ENCODE peak calls at places on chromosomes 6 and 20, in seven cellular contexts. B is SK-N-SH, F is HepG2, U is fibroblast of lung, D is endothelial cell of umbilical vein, J is H1, X is GM23248. E is an unnamed sample.

GRCh38 chr6:26422329-26422728 is 18.0 kb upstream of the BTN3A3 start:
- DNase-seq in F (no peak), J (no peak), B (no peak), D (no peak), U (no peak), X (no peak), E (no peak)

GRCh38 chr6:111663692-111664564 is 58.2 kb upstream of the TRAF3IP2 start:
- DNase-seq in X (peak; percentile 81), J (peak; percentile 44), F (no peak), D (peak; percentile 38), B (peak; percentile 36), U (peak; percentile 61), E (peak; percentile 66)

GRCh38 chr20:26276811-26277210 is 580.2 kb upstream of the ZNF337 start:
- DNase-seq in F (no peak), D (no peak), J (no peak), U (peak; percentile 30), X (peak; percentile 43), B (peak; percentile 50), E (no peak)

GRCh38 chr6:43455034-43455747 is at the start of gene DLK2:
- DNase-seq in X (peak; percentile 33), D (no peak), U (no peak), J (no peak), B (peak; percentile 86), F (no peak), E (no peak)

GRCh38 chr6:7058250-7058923 is 49.4 kb upstream of the RREB1 start:
- DNase-seq in X (peak; percentile 95), J (no peak), B (no peak), D (no peak), F (peak; percentile 77), U (peak; percentile 99), E (no peak)

GRCh38 chr6:27592107-27592480 is 119.2 kb upstream of the ZNF184 start:
- DNase-seq in U (no peak), D (peak; percentile 24), F (no peak), X (no peak), B (no peak), J (no peak), E (no peak)

GRCh38 chr6:27505209-27506027 is 32.5 kb upstream of the ZNF184 start:
- DNase-seq in J (peak; percentile 78), X (peak; percentile 46), B (no peak), D (peak; percentile 37), F (peak; percentile 86), U (peak; percentile 75), E (peak; percentile 27)

GRCh38 chr20:16752901-16753300 is 4.7 kb downstream of the OTOR start:
- DNase-seq in B (no peak), U (no peak), D (no peak), F (no peak), J (no peak), X (no peak), E (no peak)

GRCh38 chr6:44224154-44224977 is 971 bp downstream of the SLC29A1 start:
- DNase-seq in F (no peak), J (no peak), X (peak; percentile 63), D (peak; percentile 51), U (peak; percentile 15), B (peak; percentile 66), E (no peak)

GRCh38 chr20:14991023-14991422 is 653.6 kb upstream of the FLRT3 start:
- DNase-seq in U (no peak), D (no peak), B (no peak), X (peak; percentile 47), F (peak; percentile 91), J (no peak), E (no peak)

GRCh38 chr6:154370545-154370944 is 13.9 kb upstream of the IPCEF1 start:
- DNase-seq in U (peak; percentile 53), D (peak; percentile 59), B (peak; percentile 52), X (peak; percentile 57), F (peak; percentile 25), J (no peak), E (no peak)

GRCh38 chr6:52352239-52353008 is 9.5 kb upstream of the PAQR8 start:
- DNase-seq in U (peak; percentile 94), D (peak; percentile 85), X (peak; percentile 91), J (no peak), F (peak; percentile 98), B (no peak), E (no peak)

GRCh38 chr20:9978395-9979004 is 56.3 kb upstream of the ANKEF1 start:
- DNase-seq in D (peak; percentile 87), B (peak; percentile 66), U (peak; percentile 86), F (peak; percentile 82), X (peak; percentile 89), J (no peak), E (peak; percentile 47)

GRCh38 chr6:41779793-41780622 is at the start of gene FRS3:
- DNase-seq in F (peak; percentile 95), X (peak; percentile 91), J (peak; percentile 95), D (peak; percentile 95), U (peak; percentile 84), B (peak; percentile 99), E (peak; percentile 99)

GRCh38 chr6:41775293-41775882 is 4.3 kb downstream of the FRS3 start:
- DNase-seq in B (no peak), J (no peak), U (no peak), D (no peak), F (no peak), X (no peak), E (no peak)

GRCh38 chr6:41779336-41779735 is 364 bp downstream of the FRS3 start:
- DNase-seq in F (no peak), J (no peak), U (no peak), X (peak; percentile 11), D (peak; percentile 17), B (no peak), E (no peak)

GRCh38 chr6:41778895-41779294 is 805 bp downstream of the FRS3 start:
- DNase-seq in F (no peak), B (no peak), X (no peak), D (no peak), U (no peak), J (no peak), E (no peak)

DNA sequence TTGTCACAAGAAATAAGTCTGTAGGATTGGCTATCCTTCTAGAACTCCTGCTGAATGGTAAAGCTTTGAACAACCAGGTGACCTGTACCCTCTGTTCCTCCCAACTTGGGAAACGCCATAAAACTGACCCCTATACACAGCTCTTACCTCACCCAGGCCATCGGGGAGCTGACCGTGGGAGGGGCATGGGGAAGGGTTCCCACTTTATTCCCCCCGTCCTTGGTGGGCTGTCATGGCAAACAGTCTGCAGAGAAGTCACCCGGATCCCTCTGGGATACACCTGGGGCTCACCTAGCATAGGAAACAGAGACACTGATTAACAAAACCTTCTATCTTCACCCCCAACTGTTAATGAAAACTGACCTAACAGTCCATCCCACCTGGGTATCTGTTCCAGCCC is 1.8 kb downstream of the FRS3 start:
- DNase-seq in U (no peak), B (no peak), D (no peak), X (no peak), F (no peak), J (no peak), E (no peak)
- H3K9ac ChIP-seq in U (no peak overlapping the region), B (peak overlapping the region; percentile 72), D (no peak overlapping the region), X (no peak overlapping the region), F (no peak overlapping the region), J (no peak overlapping the region), E (no peak overlapping the region)

GRCh38 chr20:40991181-40991889 is 37.3 kb upstream of the TOP1 start:
- DNase-seq in B (no peak), U (no peak), X (no peak), D (peak; percentile 74), F (no peak), J (no peak), E (no peak)

GRCh38 chr20:40986774-40987173 is 41.8 kb upstream of the TOP1 start:
- DNase-seq in B (no peak), F (no peak), X (no peak), J (no peak), D (no peak), U (no peak), E (no peak)

GRCh38 chr20:40992349-40993113 is 36.1 kb upstream of the TOP1 start:
- DNase-seq in F (no peak), B (no peak), J (no peak), U (no peak), X (no peak), D (no peak), E (no peak)

GRCh38 chr20:40993794-40994540 is 34.7 kb upstream of the TOP1 start:
- DNase-seq in B (no peak), F (no peak), D (no peak), J (no peak), U (no peak), X (peak; percentile 36), E (no peak)

DNA sequence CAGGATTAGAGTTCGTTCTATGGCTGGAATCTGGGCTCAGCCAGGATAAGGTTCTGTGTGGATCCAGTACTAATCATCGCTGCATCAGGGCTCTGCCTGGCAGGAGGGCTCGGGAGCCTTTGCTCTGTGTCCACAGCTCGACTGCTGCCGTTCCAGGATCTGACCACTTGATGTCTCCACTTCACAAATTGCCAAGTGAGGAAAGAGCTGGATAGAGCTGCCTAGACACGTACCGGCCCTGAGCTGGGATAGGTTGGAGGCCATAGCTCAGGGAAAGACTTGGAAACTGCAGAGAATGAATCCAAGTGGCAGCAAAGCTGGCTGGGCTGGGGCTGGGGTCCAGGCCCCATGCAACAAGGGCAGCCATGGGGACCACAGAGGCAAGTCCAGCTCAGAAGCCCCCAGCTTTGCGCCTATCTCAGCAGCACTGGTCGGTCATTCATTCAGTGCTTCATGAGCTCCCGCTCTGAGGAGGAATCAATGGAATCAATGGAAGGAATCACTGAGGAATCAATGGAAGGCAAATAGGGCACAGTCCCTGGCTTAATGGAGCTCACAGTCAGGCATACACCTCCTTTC is 38.0 kb upstream of the TOP1 start:
- DNase-seq in J (peak; percentile 70), U (peak; percentile 76), F (peak; percentile 93), B (peak; percentile 84), X (peak; percentile 94), D (peak; percentile 89), E (peak; percentile 67)
- H3K4me3 ChIP-seq in J (no peak overlapping the region), U (no peak overlapping the region), F (no peak overlapping the region), B (no peak overlapping the region), X (no peak overlapping the region), D (no peak overlapping the region), E (no peak overlapping the region)

GRCh38 chr6:160974304-160974771 is 17.2 kb upstream of the MAP3K4 start:
- DNase-seq in U (peak; percentile 95), B (no peak), F (no peak), J (no peak), X (peak; percentile 99), D (no peak), E (no peak)
- H3K9ac ChIP-seq in U (no peak overlapping the region), B (no peak overlapping the region), F (no peak overlapping the region), J (no peak overlapping the region), X (peak overlapping the region; percentile 84), D (no peak overlapping the region), E (no peak overlapping the region)

GRCh38 chr20:35172434-35172806 is 548 bp downstream of the PROCR start:
- DNase-seq in U (no peak), J (no peak), B (peak; percentile 15), D (no peak), X (peak; percentile 2), F (no peak), E (no peak)
- H3K4me3 ChIP-seq in U (peak overlapping the region; percentile 62), J (peak overlapping the region; percentile 54), B (peak overlapping the region; percentile 35), D (peak overlapping the region; percentile 70), X (peak overlapping the region; percentile 76), F (no peak overlapping the region), E (no peak overlapping the region)

E was measured in neuronal stem cell.